ENCODE peak calls at places on chromosome 7, in four cellular contexts. One of them, this sample, is unnamed.

GRCh38 chr7:55067748-55068147 is 48.9 kb downstream of the EGFR start:
- DNase-seq in IMR-90: no peak
- DNase-seq in neuronal stem cell: no peak
- DNase-seq in mesenchymal stem cell: no peak
- DNase-seq in this sample: no peak

GRCh38 chr7:93374345-93374940 is 142.3 kb downstream of the VPS50 start:
- DNase-seq in IMR-90: peak; percentile 39
- DNase-seq in neuronal stem cell: peak; percentile 17
- DNase-seq in mesenchymal stem cell: peak; percentile 46
- DNase-seq in this sample: peak; percentile 67

GRCh38 chr7:24821045-24821853 is 64.0 kb upstream of the GSDME start:
- DNase-seq in IMR-90: peak; percentile 96
- DNase-seq in neuronal stem cell: no peak
- DNase-seq in mesenchymal stem cell: peak; percentile 93
- DNase-seq in this sample: peak; percentile 30

GRCh38 chr7:107125475-107125874 is 43.3 kb upstream of the HBP1 start:
- DNase-seq in IMR-90: no peak
- DNase-seq in neuronal stem cell: no peak
- DNase-seq in mesenchymal stem cell: no peak
- DNase-seq in this sample: no peak

GRCh38 chr7:35420657-35421056 is 166.8 kb upstream of the TBX20 start:
- DNase-seq in IMR-90: peak; percentile 1
- DNase-seq in neuronal stem cell: no peak
- DNase-seq in mesenchymal stem cell: peak; percentile 14
- DNase-seq in this sample: no peak

GRCh38 chr7:4880218-4880617 is 3.3 kb downstream of the RADIL start:
- DNase-seq in IMR-90: no peak
- DNase-seq in neuronal stem cell: no peak
- DNase-seq in mesenchymal stem cell: no peak
- DNase-seq in this sample: no peak

GRCh38 chr7:92963599-92963998 is 127.2 kb upstream of the CDK6 start:
- DNase-seq in IMR-90: no peak
- DNase-seq in neuronal stem cell: no peak
- DNase-seq in mesenchymal stem cell: no peak
- DNase-seq in this sample: no peak

GRCh38 chr7:80392229-80393169 is 119.4 kb downstream of the GNAT3 start:
- DNase-seq in IMR-90: peak; percentile 60
- DNase-seq in neuronal stem cell: no peak
- DNase-seq in mesenchymal stem cell: peak; percentile 58
- DNase-seq in this sample: no peak

GRCh38 chr7:55140221-55140980 is 121.6 kb downstream of the EGFR start:
- DNase-seq in IMR-90: peak; percentile 86
- DNase-seq in neuronal stem cell: no peak
- DNase-seq in mesenchymal stem cell: peak; percentile 91
- DNase-seq in this sample: no peak

GRCh38 chr7:131109011-131109756 is 218.5 kb upstream of the MKLN1 start:
- DNase-seq in IMR-90: peak; percentile 56
- DNase-seq in neuronal stem cell: no peak
- DNase-seq in mesenchymal stem cell: peak; percentile 73
- DNase-seq in this sample: no peak

GRCh38 chr7:140923358-140924006 is 1.2 kb downstream of the BRAF start:
- DNase-seq in IMR-90: no peak
- DNase-seq in neuronal stem cell: peak; percentile 15
- DNase-seq in mesenchymal stem cell: peak; percentile 46
- DNase-seq in this sample: peak; percentile 39

GRCh38 chr7:157411580-157411979 is 74.8 kb downstream of the DNAJB6 start:
- DNase-seq in IMR-90: no peak
- DNase-seq in neuronal stem cell: no peak
- DNase-seq in mesenchymal stem cell: no peak
- DNase-seq in this sample: peak; percentile 64

GRCh38 chr7:83410989-83411591 is 237.8 kb downstream of the SEMA3E start:
- DNase-seq in IMR-90: peak; percentile 61
- DNase-seq in neuronal stem cell: peak; percentile 17
- DNase-seq in mesenchymal stem cell: peak; percentile 58
- DNase-seq in this sample: peak; percentile 58

GRCh38 chr7:30180718-30181117 is 45.9 kb downstream of the MTURN start:
- DNase-seq in IMR-90: no peak
- DNase-seq in neuronal stem cell: no peak
- DNase-seq in mesenchymal stem cell: no peak
- DNase-seq in this sample: no peak

GRCh38 chr7:28017372-28017771 is 163.2 kb downstream of the JAZF1 start:
- DNase-seq in IMR-90: peak; percentile 55
- DNase-seq in neuronal stem cell: no peak
- DNase-seq in mesenchymal stem cell: peak; percentile 28
- DNase-seq in this sample: no peak

GRCh38 chr7:36315309-36315948 is 74.2 kb upstream of the ANLN start:
- DNase-seq in IMR-90: no peak
- DNase-seq in neuronal stem cell: no peak
- DNase-seq in mesenchymal stem cell: no peak
- DNase-seq in this sample: peak; percentile 61

GRCh38 chr7:128172963-128173362 is 68.1 kb upstream of the LEP start:
- DNase-seq in IMR-90: no peak
- DNase-seq in neuronal stem cell: no peak
- DNase-seq in mesenchymal stem cell: no peak
- DNase-seq in this sample: no peak

GRCh38 chr7:17939111-17939669 is 1.1 kb downstream of the SNX13 start:
- DNase-seq in IMR-90: peak; percentile 30
- DNase-seq in neuronal stem cell: peak; percentile 6
- DNase-seq in mesenchymal stem cell: peak; percentile 52
- DNase-seq in this sample: no peak

DNA sequence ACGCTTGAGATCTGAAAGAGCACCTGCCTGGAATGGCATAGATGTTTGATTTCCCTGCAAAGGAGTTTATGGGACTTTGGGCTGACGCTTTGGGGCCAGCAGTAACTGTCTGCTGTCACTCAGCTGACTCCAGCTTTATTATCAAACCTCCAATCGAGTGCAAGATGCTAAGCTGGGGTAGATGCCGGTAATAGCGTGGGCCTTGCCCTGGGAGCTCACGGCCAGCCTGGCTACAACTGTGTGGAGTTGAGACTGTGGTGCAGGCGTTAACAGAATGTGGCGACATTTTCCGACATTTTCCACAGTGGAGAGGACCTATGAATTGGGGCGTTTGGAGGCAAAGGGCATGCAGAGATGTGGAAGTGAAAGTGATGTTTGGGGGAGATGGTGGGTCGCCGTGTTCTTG is 1.3 kb downstream of the CHST12 start:
- DNase-seq in IMR-90: no peak
- DNase-seq in neuronal stem cell: no peak
- DNase-seq in mesenchymal stem cell: no peak
- DNase-seq in this sample: no peak
- H2BK15ac ChIP-seq in IMR-90: no peak overlapping the region
- H2BK15ac ChIP-seq in neuronal stem cell: no peak overlapping the region
- H2BK15ac ChIP-seq in mesenchymal stem cell: no peak overlapping the region
- H2BK15ac ChIP-seq in this sample: no peak overlapping the region

GRCh38 chr7:143891457-143891856 is 10.5 kb downstream of the TCAF1 start:
- DNase-seq in IMR-90: no peak
- DNase-seq in neuronal stem cell: no peak
- DNase-seq in mesenchymal stem cell: no peak
- DNase-seq in this sample: peak; percentile 30

GRCh38 chr7:143890558-143890957 is 11.4 kb downstream of the TCAF1 start:
- DNase-seq in IMR-90: no peak
- DNase-seq in neuronal stem cell: no peak
- DNase-seq in mesenchymal stem cell: no peak
- DNase-seq in this sample: no peak

GRCh38 chr7:143889068-143889467 is 12.9 kb downstream of the TCAF1 start:
- DNase-seq in IMR-90: no peak
- DNase-seq in neuronal stem cell: no peak
- DNase-seq in mesenchymal stem cell: no peak
- DNase-seq in this sample: no peak

GRCh38 chr7:143896667-143897066 is 5.3 kb downstream of the TCAF1 start:
- DNase-seq in IMR-90: no peak
- DNase-seq in neuronal stem cell: no peak
- DNase-seq in mesenchymal stem cell: no peak
- DNase-seq in this sample: no peak

GRCh38 chr7:143892527-143893300 is 9.3 kb downstream of the TCAF1 start:
- DNase-seq in IMR-90: peak; percentile 18
- DNase-seq in neuronal stem cell: no peak
- DNase-seq in mesenchymal stem cell: peak; percentile 73
- DNase-seq in this sample: peak; percentile 89
- H3K4me3 ChIP-seq in IMR-90: no peak overlapping the region
- H3K4me3 ChIP-seq in neuronal stem cell: no peak overlapping the region
- H3K4me3 ChIP-seq in mesenchymal stem cell: no peak overlapping the region
- H3K4me3 ChIP-seq in this sample: no peak overlapping the region

DNA sequence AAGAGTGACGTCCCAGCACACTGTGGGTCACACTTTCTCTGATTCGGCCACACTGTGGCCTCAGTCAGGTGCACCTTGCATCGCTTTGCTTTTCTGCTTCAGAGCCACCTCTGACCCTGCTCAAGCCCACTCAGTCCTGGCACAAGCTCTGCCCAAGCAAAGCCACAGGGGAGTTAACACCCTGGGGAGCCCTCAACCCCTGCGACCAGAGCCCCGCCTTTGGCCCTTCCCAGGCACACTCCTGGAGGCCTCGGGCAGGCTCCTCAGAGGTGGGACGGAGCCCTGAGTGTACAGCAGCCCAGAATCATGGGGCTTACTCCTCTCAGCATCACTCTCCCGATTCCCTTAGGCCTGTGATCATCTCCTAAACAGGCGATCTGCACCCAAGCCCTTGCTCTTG is 71.0 kb downstream of the HIPK2 start:
- DNase-seq in IMR-90: no peak
- DNase-seq in neuronal stem cell: no peak
- DNase-seq in mesenchymal stem cell: no peak
- DNase-seq in this sample: no peak
- H3K27ac ChIP-seq in IMR-90: no peak overlapping the region
- H3K27ac ChIP-seq in neuronal stem cell: no peak overlapping the region
- H3K27ac ChIP-seq in mesenchymal stem cell: no peak overlapping the region
- H3K27ac ChIP-seq in this sample: no peak overlapping the region

GRCh38 chr7:98278408-98278807 is 3.1 kb upstream of the BRI3 start:
- DNase-seq in IMR-90: no peak
- DNase-seq in neuronal stem cell: no peak
- DNase-seq in mesenchymal stem cell: no peak
- DNase-seq in this sample: no peak
- H2BK15ac ChIP-seq in IMR-90: no peak overlapping the region
- H2BK15ac ChIP-seq in neuronal stem cell: no peak overlapping the region
- H2BK15ac ChIP-seq in mesenchymal stem cell: no peak overlapping the region
- H2BK15ac ChIP-seq in this sample: no peak overlapping the region

GRCh38 chr7:150368884-150369739 is 490 bp downstream of the REPIN1 start:
- DNase-seq in IMR-90: peak; percentile 67
- DNase-seq in neuronal stem cell: peak; percentile 72
- DNase-seq in mesenchymal stem cell: peak; percentile 93
- DNase-seq in this sample: peak; percentile 95

GRCh38 chr7:150369740-150370501 is 1.3 kb downstream of the REPIN1 start:
- DNase-seq in IMR-90: no peak
- DNase-seq in neuronal stem cell: no peak
- DNase-seq in mesenchymal stem cell: peak; percentile 32
- DNase-seq in this sample: no peak

GRCh38 chr7:150371131-150371995 is 2.7 kb downstream of the REPIN1 start:
- DNase-seq in IMR-90: no peak
- DNase-seq in neuronal stem cell: no peak
- DNase-seq in mesenchymal stem cell: no peak
- DNase-seq in this sample: no peak

GRCh38 chr7:150371996-150372270 is 3.3 kb downstream of the REPIN1 start:
- DNase-seq in IMR-90: no peak
- DNase-seq in neuronal stem cell: no peak
- DNase-seq in mesenchymal stem cell: no peak
- DNase-seq in this sample: no peak

GRCh38 chr7:150370612-150371071 is 2.0 kb downstream of the REPIN1 start:
- DNase-seq in IMR-90: peak; percentile 80
- DNase-seq in neuronal stem cell: no peak
- DNase-seq in mesenchymal stem cell: peak; percentile 80
- DNase-seq in this sample: no peak
- H3K4me3 ChIP-seq in IMR-90: no peak overlapping the region
- H3K4me3 ChIP-seq in neuronal stem cell: no peak overlapping the region
- H3K4me3 ChIP-seq in mesenchymal stem cell: no peak overlapping the region
- H3K4me3 ChIP-seq in this sample: no peak overlapping the region

GRCh38 chr7:135158141-135158655 is 10.3 kb downstream of the TMEM140 start:
- DNase-seq in IMR-90: no peak
- DNase-seq in neuronal stem cell: no peak
- DNase-seq in mesenchymal stem cell: no peak
- DNase-seq in this sample: no peak
- H3K27ac ChIP-seq in IMR-90: no peak overlapping the region
- H3K27ac ChIP-seq in neuronal stem cell: no peak overlapping the region
- H3K27ac ChIP-seq in mesenchymal stem cell: peak overlapping the region; percentile 84
- H3K27ac ChIP-seq in this sample: no peak overlapping the region

GRCh38 chr7:71721742-71722141 is 589.8 kb downstream of the GALNT17 start:
- DNase-seq in IMR-90: no peak
- DNase-seq in neuronal stem cell: no peak
- DNase-seq in mesenchymal stem cell: no peak
- DNase-seq in this sample: peak; percentile 85

GRCh38 chr7:71712653-71713180 is 580.8 kb downstream of the GALNT17 start:
- DNase-seq in IMR-90: no peak
- DNase-seq in neuronal stem cell: no peak
- DNase-seq in mesenchymal stem cell: no peak
- DNase-seq in this sample: no peak

GRCh38 chr7:71718563-71718962 is 586.6 kb downstream of the GALNT17 start:
- DNase-seq in IMR-90: no peak
- DNase-seq in neuronal stem cell: no peak
- DNase-seq in mesenchymal stem cell: no peak
- DNase-seq in this sample: peak; percentile 76

GRCh38 chr7:71716741-71717140 is 584.8 kb downstream of the GALNT17 start:
- DNase-seq in IMR-90: no peak
- DNase-seq in neuronal stem cell: no peak
- DNase-seq in mesenchymal stem cell: no peak
- DNase-seq in this sample: peak; percentile 22
- H2BK15ac ChIP-seq in IMR-90: no peak overlapping the region
- H2BK15ac ChIP-seq in neuronal stem cell: no peak overlapping the region
- H2BK15ac ChIP-seq in mesenchymal stem cell: no peak overlapping the region
- H2BK15ac ChIP-seq in this sample: no peak overlapping the region

GRCh38 chr7:44043902-44044301 is 600 bp upstream of the DBNL start:
- DNase-seq in IMR-90: no peak
- DNase-seq in neuronal stem cell: no peak
- DNase-seq in mesenchymal stem cell: no peak
- DNase-seq in this sample: no peak

GRCh38 chr7:44045226-44046014 is 918 bp downstream of the DBNL start:
- DNase-seq in IMR-90: no peak
- DNase-seq in neuronal stem cell: no peak
- DNase-seq in mesenchymal stem cell: no peak
- DNase-seq in this sample: peak; percentile 38

GRCh38 chr7:44048031-44048795 is 3.7 kb downstream of the DBNL start:
- DNase-seq in IMR-90: no peak
- DNase-seq in neuronal stem cell: no peak
- DNase-seq in mesenchymal stem cell: no peak
- DNase-seq in this sample: no peak

GRCh38 chr7:44044315-44045225 is at the start of gene DBNL:
- DNase-seq in IMR-90: peak; percentile 78
- DNase-seq in neuronal stem cell: peak; percentile 73
- DNase-seq in mesenchymal stem cell: peak; percentile 90
- DNase-seq in this sample: peak; percentile 91

GRCh38 chr7:44046321-44047061 is 2.0 kb downstream of the DBNL start:
- DNase-seq in IMR-90: no peak
- DNase-seq in neuronal stem cell: no peak
- DNase-seq in mesenchymal stem cell: no peak
- DNase-seq in this sample: no peak
- H3K4me3 ChIP-seq in IMR-90: no peak overlapping the region
- H3K4me3 ChIP-seq in neuronal stem cell: no peak overlapping the region
- H3K4me3 ChIP-seq in mesenchymal stem cell: no peak overlapping the region
- H3K4me3 ChIP-seq in this sample: no peak overlapping the region

GRCh38 chr7:12162420-12163113 is 48.5 kb upstream of the TMEM106B start:
- DNase-seq in IMR-90: peak; percentile 78
- DNase-seq in neuronal stem cell: no peak
- DNase-seq in mesenchymal stem cell: peak; percentile 55
- DNase-seq in this sample: no peak
- H3K27ac ChIP-seq in IMR-90: no peak overlapping the region
- H3K27ac ChIP-seq in neuronal stem cell: no peak overlapping the region
- H3K27ac ChIP-seq in mesenchymal stem cell: no peak overlapping the region
- H3K27ac ChIP-seq in this sample: no peak overlapping the region

This sample was measured in mesendoderm.